ENCODE peak calls at places on chromosome 9, in four cellular contexts. Y is GM12878, S is upper lobe of right lung, H is fibroblast of lung. B is an unnamed sample. For H3K4me1, the result is how much of the 10 kb centered on the place peaks cover.

GRCh38 chr9:133113163-133113927 is 7.7 kb downstream of the RALGDS start:
- DNase-seq in H (peak), S (peak), Y (no peak), B (peak)

GRCh38 chr9:111661150-111661801 is at the start of gene GNG10:
- DNase-seq in S (peak), H (peak), Y (no peak), B (peak)

GRCh38 chr9:87657190-87657589 is 68.7 kb upstream of the CTSL start:
- DNase-seq in Y (no peak), H (no peak), S (no peak), B (peak)

GRCh38 chr9:134678671-134679443 is 37.3 kb downstream of the COL5A1 start:
- DNase-seq in Y (no peak), S (peak), H (no peak), B (no peak)

GRCh38 chr9:137611623-137612609 is 6.4 kb downstream of the ARRDC1 start:
- DNase-seq in Y (no peak), H (peak), S (peak), B (no peak)

GRCh38 chr9:8868632-8869031 is 1069.1 kb upstream of the DMAC1 start:
- DNase-seq in H (peak), Y (no peak), S (no peak), B (no peak)

GRCh38 chr9:33924978-33925797 is 108.2 kb downstream of the UBE2R2 start:
- DNase-seq in H (peak), Y (no peak), S (no peak), B (peak)

GRCh38 chr9:110189001-110189400 is 19.0 kb downstream of the C9orf152 start:
- DNase-seq in S (peak), H (no peak), Y (no peak), B (no peak)

GRCh38 chr9:109401169-109401989 is 80.5 kb upstream of the EPB41L4B start:
- DNase-seq in H (peak), S (no peak), Y (no peak), B (peak)

DNA sequence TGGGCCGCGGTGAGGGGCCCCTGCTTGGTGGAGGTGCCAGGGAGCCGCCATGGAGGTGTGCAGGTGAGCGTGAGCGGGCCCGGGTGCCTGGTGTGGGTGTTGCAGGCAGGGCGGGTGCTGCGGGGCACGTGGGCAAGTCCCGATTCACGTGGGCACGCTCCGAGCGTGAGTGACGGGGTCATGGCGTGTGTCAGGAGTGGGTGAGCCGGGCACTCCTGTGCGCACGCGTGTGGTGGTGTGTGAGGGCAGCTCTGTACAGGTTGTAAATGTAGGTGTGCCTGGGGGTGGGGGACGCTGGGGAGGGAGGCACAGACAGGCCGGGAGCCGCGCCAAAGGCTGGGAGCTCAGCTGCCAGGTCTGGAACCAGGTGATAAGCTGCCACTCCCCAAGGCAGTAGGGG is 9.4 kb downstream of the NCS1 start:
- DNase-seq in H (no peak), S (no peak), Y (no peak), B (no peak)
- H3K4me1 ChIP-seq in H (under half), S (under half), Y (under half), B (under half)

GRCh38 chr9:106862946-106863740 is at the start of gene ZNF462:
- DNase-seq in H (peak), S (no peak), Y (no peak), B (peak)

GRCh38 chr9:106859957-106860715 is 2.8 kb upstream of the ZNF462 start:
- DNase-seq in S (peak), H (peak), Y (no peak), B (peak)

GRCh38 chr9:106860731-106861584 is 2.0 kb upstream of the ZNF462 start:
- DNase-seq in Y (no peak), H (peak), S (peak), B (peak)

GRCh38 chr9:106862115-106862945 is 636 bp upstream of the ZNF462 start:
- DNase-seq in H (peak), Y (no peak), S (peak), B (peak)

DNA sequence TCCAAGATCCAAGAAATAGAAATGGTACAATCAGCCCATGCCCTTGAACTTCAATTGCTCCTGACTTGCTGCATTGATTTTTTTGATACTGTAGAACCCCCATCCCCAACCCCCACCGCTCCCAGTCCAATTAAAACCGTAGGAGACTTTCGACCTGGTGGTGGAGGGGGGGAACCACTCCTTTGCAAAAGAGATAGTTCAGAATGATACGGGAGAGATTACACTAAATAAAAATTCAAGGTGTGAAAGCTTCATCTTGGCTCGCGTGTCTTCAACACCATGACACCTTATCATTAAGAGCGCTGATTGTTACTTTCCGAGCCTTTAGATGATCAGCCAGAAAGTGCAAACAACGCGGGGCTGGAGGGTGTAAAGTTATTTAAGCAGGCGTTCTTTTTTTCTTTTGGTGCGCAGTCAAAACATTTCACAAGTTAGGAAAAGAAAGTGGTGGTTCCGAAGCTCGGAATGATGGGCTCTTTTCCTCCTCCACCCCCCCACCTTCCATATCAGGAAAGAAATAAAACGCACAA is 1.3 kb upstream of the ZNF462 start:
- DNase-seq in Y (no peak), S (no peak), H (peak), B (peak)
- TF ChIP-seq CTCF in Y (no peak), S (no peak), H (no peak), B (no peak)

GRCh38 chr9:86075132-86075807 is 24.1 kb downstream of the GOLM1 start:
- DNase-seq in S (no peak), H (peak), Y (no peak), B (no peak)
- H3K4me3 ChIP-seq in S (no peak), H (no peak), Y (no peak), B (no peak)

GRCh38 chr9:114376586-114376985 is 11.2 kb downstream of the AKNA start:
- DNase-seq in Y (no peak), H (no peak), S (no peak), B (no peak)

GRCh38 chr9:114375386-114375785 is 12.4 kb downstream of the AKNA start:
- DNase-seq in S (no peak), Y (no peak), H (no peak), B (no peak)

GRCh38 chr9:114372971-114373591 is 14.7 kb downstream of the AKNA start:
- DNase-seq in H (no peak), S (peak), Y (peak), B (no peak)

GRCh38 chr9:114373960-114374730 is 13.6 kb downstream of the AKNA start:
- DNase-seq in S (peak), H (no peak), Y (no peak), B (no peak)

GRCh38 chr9:114374936-114375335 is 12.8 kb downstream of the AKNA start:
- DNase-seq in H (no peak), Y (no peak), S (peak), B (no peak)
- H3K4me1 ChIP-seq in H (under half), Y (under half), S (under half), B (under half)

GRCh38 chr9:89678394-89679005 is 73.7 kb downstream of the GADD45G start:
- DNase-seq in S (no peak), Y (no peak), H (no peak), B (no peak)

GRCh38 chr9:89677696-89678393 is 73.0 kb downstream of the GADD45G start:
- DNase-seq in H (no peak), Y (no peak), S (no peak), B (no peak)

GRCh38 chr9:89674667-89675402 is 70.0 kb downstream of the GADD45G start:
- DNase-seq in Y (no peak), H (peak), S (no peak), B (no peak)

GRCh38 chr9:89676281-89676680 is 71.5 kb downstream of the GADD45G start:
- DNase-seq in Y (no peak), H (no peak), S (peak), B (no peak)

DNA sequence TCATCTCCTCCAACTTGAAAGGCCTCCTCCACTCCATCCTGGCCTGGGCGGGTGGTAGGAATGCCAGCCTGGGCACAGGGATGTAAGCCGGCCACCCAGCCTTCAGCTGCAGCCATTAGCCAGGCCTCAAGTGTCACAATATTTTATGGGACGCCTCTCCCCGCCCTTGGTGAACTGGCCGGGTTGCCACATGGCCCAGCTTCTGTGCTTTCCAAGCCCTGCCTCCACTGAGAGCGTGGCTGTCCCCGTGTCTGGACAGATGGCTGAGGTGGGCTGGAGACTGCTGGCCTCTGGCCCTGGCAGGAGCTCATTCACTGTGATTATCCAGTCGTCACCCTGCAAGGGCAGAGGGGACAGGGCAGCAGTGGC is 70.6 kb downstream of the GADD45G start:
- DNase-seq in H (no peak), Y (no peak), S (no peak), B (no peak)
- TF ChIP-seq CTCF in H (no peak), Y (no peak), S (no peak), B (no peak)

GRCh38 chr9:99162759-99163364 is 57.9 kb downstream of the TGFBR1 start:
- DNase-seq in Y (no peak), S (no peak), H (peak), B (peak)
- H3K4me3 ChIP-seq in Y (no peak), S (no peak), H (no peak), B (no peak)

GRCh38 chr9:97300586-97300985 is 6.9 kb upstream of the CCDC180 start:
- DNase-seq in Y (no peak), H (no peak), S (no peak), B (no peak)

GRCh38 chr9:97305501-97306298 is 1.8 kb upstream of the CCDC180 start:
- DNase-seq in S (no peak), Y (no peak), H (no peak), B (no peak)

GRCh38 chr9:97299809-97300414 is 7.5 kb upstream of the CCDC180 start:
- DNase-seq in S (no peak), Y (peak), H (no peak), B (no peak)

GRCh38 chr9:97304586-97304985 is 2.9 kb upstream of the CCDC180 start:
- DNase-seq in S (no peak), Y (no peak), H (no peak), B (no peak)

GRCh38 chr9:97301974-97302373 is 5.5 kb upstream of the CCDC180 start:
- DNase-seq in S (no peak), H (no peak), Y (no peak), B (no peak)
- H3K4me1 ChIP-seq in S (under half), H (under half), Y (under half), B (under half)